ENCODE peak calls at places on chromosomes 5 and 9, in six cellular contexts. P is B cell, R is fibroblast of lung, Q is T follicular helper cell, D is activated T-helper 1 cell treated with Interleukin-2 at 50 U/mL for 16 hours, B is T-helper 1 cell. K is an unnamed sample.

GRCh38 chr9:70979971-70980370 is 141.4 kb downstream of the TRPM3 start:
- DNase-seq in D (no peak), Q (no peak), B (no peak), R (no peak), P (no peak), K (no peak)

GRCh38 chr5:78795757-78796156 is 147.2 kb upstream of the LHFPL2 start:
- DNase-seq in B (peak; percentile 18), Q (no peak), R (no peak), D (no peak), P (no peak), K (no peak)

GRCh38 chr5:109693535-109694152 is 3.9 kb downstream of the MAN2A1 start:
- DNase-seq in D (no peak), P (no peak), Q (no peak), R (peak; percentile 24), B (no peak), K (no peak)

GRCh38 chr5:58012103-58012502 is 447.8 kb downstream of the PLK2 start:
- DNase-seq in P (no peak), B (no peak), R (no peak), Q (no peak), D (no peak), K (peak; percentile 35)

GRCh38 chr5:2577637-2578036 is 173.8 kb downstream of the IRX2 start:
- DNase-seq in P (no peak), Q (no peak), R (no peak), D (no peak), B (no peak), K (no peak)

GRCh38 chr5:43016217-43016779 is 23.8 kb downstream of the ANXA2R start:
- DNase-seq in Q (no peak), D (no peak), R (no peak), B (no peak), P (no peak), K (no peak)

GRCh38 chr5:151086905-151087360 is 6.1 kb upstream of the TNIP1 start:
- DNase-seq in D (peak; percentile 55), R (no peak), Q (peak; percentile 58), P (peak; percentile 81), B (peak; percentile 73), K (no peak)

GRCh38 chr5:154197801-154198461 is 7.4 kb downstream of the GALNT10 start:
- DNase-seq in P (no peak), D (peak; percentile 52), B (peak; percentile 80), Q (no peak), R (no peak), K (no peak)

GRCh38 chr5:88188458-88189132 is 80.0 kb downstream of the TMEM161B start:
- DNase-seq in P (no peak), D (no peak), Q (no peak), R (peak; percentile 6), B (no peak), K (no peak)

GRCh38 chr9:318646-319045 is 104.0 kb downstream of the DOCK8 start:
- DNase-seq in B (no peak), Q (no peak), D (no peak), P (no peak), R (no peak), K (no peak)

GRCh38 chr5:181053760-181054122 is 13.7 kb downstream of the BTNL9 start:
- DNase-seq in R (no peak), B (no peak), D (no peak), Q (no peak), P (peak; percentile 54), K (no peak)

GRCh38 chr9:120490888-120491595 is 88.9 kb downstream of the CDK5RAP2 start:
- DNase-seq in B (peak; percentile 31), Q (no peak), D (no peak), R (no peak), P (peak; percentile 18), K (no peak)

GRCh38 chr5:10521466-10522223 is 42.2 kb upstream of the ANKRD33B start:
- DNase-seq in D (no peak), R (no peak), Q (no peak), P (no peak), B (no peak), K (no peak)

GRCh38 chr5:592158-592557 is 20.0 kb upstream of the CEP72 start:
- DNase-seq in D (no peak), Q (no peak), B (no peak), R (no peak), P (no peak), K (no peak)

GRCh38 chr5:83029912-83030311 is 47.3 kb downstream of the TMEM167A start:
- DNase-seq in Q (no peak), B (no peak), P (no peak), D (no peak), R (peak; percentile 58), K (no peak)

GRCh38 chr9:129823163-129823933 is 588 bp downstream of the TOR1A start:
- DNase-seq in P (no peak), Q (no peak), B (peak; percentile 49), D (no peak), R (peak; percentile 42), K (no peak)

GRCh38 chr5:417765-418559 is 25.0 kb upstream of the EXOC3 start:
- DNase-seq in Q (no peak), D (no peak), R (no peak), P (no peak), B (no peak), K (no peak)

GRCh38 chr9:107292811-107293554 is 9.9 kb downstream of the RAD23B start:
- DNase-seq in R (no peak), P (no peak), D (no peak), B (no peak), Q (no peak), K (no peak)

GRCh38 chr9:21252727-21253547 is 13.1 kb upstream of the IFNA14 start:
- DNase-seq in B (peak; percentile 5), D (no peak), R (peak; percentile 33), Q (no peak), P (no peak), K (peak; percentile 21)

GRCh38 chr9:75027187-75028107 is 646 bp downstream of the CARNMT1 start:
- DNase-seq in P (no peak), Q (no peak), D (peak; percentile 23), B (peak; percentile 57), R (peak; percentile 47), K (peak; percentile 31)

K was measured in COLO829.